ENCODE peak calls at places on chromosomes 6 and 20, in five cellular contexts. P is psoas muscle, L is adrenal gland, T is thoracic aorta, M is tibial nerve. Y is an unnamed sample.

GRCh38 chr6:111105578-111105977 is 18.3 kb downstream of the SLC16A10 start:
- DNase-seq in M (no peak), P (peak; percentile 93), L (peak; percentile 82), T (no peak), Y (peak; percentile 15)

GRCh38 chr20:62736407-62737071 is 27.9 kb downstream of the NTSR1 start:
- DNase-seq in L (no peak), T (no peak), M (no peak), P (no peak), Y (no peak)

GRCh38 chr6:29516108-29516507 is 28.4 kb upstream of the MAS1L start:
- DNase-seq in L (no peak), M (no peak), P (no peak), T (no peak), Y (no peak)

GRCh38 chr20:17660667-17661066 is 21.4 kb downstream of the RRBP1 start:
- DNase-seq in P (no peak), L (no peak), T (no peak), M (peak; percentile 9), Y (no peak)

GRCh38 chr20:20267685-20268429 is 100.0 kb upstream of the INSM1 start:
- DNase-seq in T (no peak), L (no peak), M (no peak), P (no peak), Y (no peak)

GRCh38 chr6:11833626-11834592 is 55.3 kb upstream of the ADTRP start:
- DNase-seq in P (no peak), T (no peak), L (no peak), M (no peak), Y (no peak)

GRCh38 chr20:37353285-37353849 is 7.4 kb downstream of the SRC start:
- DNase-seq in P (no peak), M (no peak), T (no peak), L (no peak), Y (no peak)

GRCh38 chr6:37906121-37906520 is 86.6 kb downstream of the ZFAND3 start:
- DNase-seq in P (no peak), M (no peak), L (no peak), T (no peak), Y (no peak)

GRCh38 chr20:43983904-43984361 is 69.3 kb downstream of the TOX2 start:
- DNase-seq in P (no peak), M (no peak), T (no peak), L (no peak), Y (no peak)

GRCh38 chr20:43982886-43983285 is 68.2 kb downstream of the TOX2 start:
- DNase-seq in T (no peak), M (no peak), P (no peak), L (no peak), Y (no peak)

GRCh38 chr20:43982016-43982415 is 67.4 kb downstream of the TOX2 start:
- DNase-seq in P (no peak), M (no peak), T (no peak), L (no peak), Y (no peak)

GRCh38 chr20:43984587-43984986 is 69.9 kb downstream of the TOX2 start:
- DNase-seq in P (no peak), T (no peak), M (no peak), L (no peak), Y (no peak)

GRCh38 chr20:43983359-43983758 is 68.7 kb downstream of the TOX2 start:
- DNase-seq in L (no peak), T (no peak), M (no peak), P (no peak), Y (no peak)
- TF ChIP-seq CTCF in L (no peak), T (peak; percentile 14), M (no peak), P (peak; percentile 9), Y (peak; percentile 76)

GRCh38 chr20:3068986-3069900 is 2.2 kb upstream of the OXT start:
- DNase-seq in L (no peak), T (no peak), M (no peak), P (no peak), Y (peak; percentile 46)
- TF ChIP-seq CTCF in L (no peak), T (no peak), M (no peak), P (peak; percentile 43), Y (no peak)

GRCh38 chr6:46490425-46491200 is 636 bp downstream of the RCAN2 start:
- DNase-seq in P (peak; percentile 65), L (peak; percentile 43), M (no peak), T (no peak), Y (no peak)

GRCh38 chr6:46491201-46491788 is at the start of gene RCAN2:
- DNase-seq in P (peak; percentile 84), T (peak; percentile 52), L (peak; percentile 49), M (peak; percentile 13), Y (no peak)

GRCh38 chr6:46486186-46486585 is 5.1 kb downstream of the RCAN2 start:
- DNase-seq in T (no peak), P (no peak), M (no peak), L (no peak), Y (no peak)

DNA sequence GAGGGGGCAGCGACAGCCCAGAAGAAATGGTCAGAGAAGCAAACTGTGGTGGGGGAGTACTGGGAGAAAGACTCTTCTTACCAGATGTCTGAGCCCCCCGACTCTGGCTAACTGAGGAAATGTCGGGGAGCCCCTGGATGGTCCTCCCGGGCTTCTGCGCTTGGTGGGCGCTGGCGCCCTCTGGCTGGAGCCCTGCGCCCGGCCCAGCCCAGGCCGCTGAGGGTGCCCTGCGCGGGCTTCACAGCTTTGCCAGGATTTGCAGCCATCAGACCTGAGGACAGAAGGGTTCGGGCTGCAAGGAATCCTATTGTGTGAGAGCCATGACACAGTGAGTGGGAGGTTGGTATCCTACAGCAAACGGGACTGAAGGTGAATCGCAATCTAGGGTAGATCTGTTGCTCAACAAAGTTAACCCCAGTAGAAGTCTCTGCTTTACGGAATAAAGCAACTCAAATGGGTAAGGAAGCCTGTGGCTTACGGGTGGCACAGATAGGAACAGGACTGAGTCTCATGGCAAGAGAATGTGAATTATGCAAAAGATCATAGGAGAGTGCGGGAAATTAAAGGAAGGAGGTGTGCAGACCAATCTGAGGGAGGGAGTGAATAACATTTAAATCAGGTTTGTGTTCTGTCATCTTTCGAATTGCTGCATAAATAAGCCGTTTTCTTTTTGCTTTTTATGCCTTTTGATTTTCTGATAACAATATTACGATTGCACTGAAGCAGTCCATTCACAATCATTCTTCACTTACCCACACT is 719 bp upstream of the RCAN2 start:
- DNase-seq in L (peak; percentile 44), T (no peak), M (peak; percentile 23), P (peak; percentile 68), Y (no peak)
- TF ChIP-seq CTCF in L (peak; percentile 43), T (peak; percentile 66), M (peak; percentile 77), P (peak; percentile 75), Y (peak; percentile 63)

GRCh38 chr20:23365390-23366165 is 3.6 kb downstream of the GZF1 start:
- DNase-seq in M (no peak), L (no peak), P (no peak), T (no peak), Y (no peak)
- TF ChIP-seq CTCF in M (no peak), L (no peak), P (no peak), T (no peak), Y (peak; percentile 32)

GRCh38 chr6:34585108-34585507 is 29.0 kb upstream of the SPDEF start:
- DNase-seq in L (no peak), M (no peak), T (no peak), P (no peak), Y (no peak)

GRCh38 chr6:34581561-34581920 is 25.4 kb upstream of the SPDEF start:
- DNase-seq in P (no peak), M (no peak), T (no peak), L (no peak), Y (no peak)

GRCh38 chr6:34583861-34584604 is 27.9 kb upstream of the SPDEF start:
- DNase-seq in M (no peak), T (no peak), L (no peak), P (no peak), Y (no peak)

GRCh38 chr6:34584694-34585093 is 28.6 kb upstream of the SPDEF start:
- DNase-seq in P (no peak), T (no peak), M (no peak), L (no peak), Y (no peak)

GRCh38 chr6:34583461-34583860 is 27.3 kb upstream of the SPDEF start:
- DNase-seq in P (no peak), M (no peak), L (no peak), T (no peak), Y (no peak)
- TF ChIP-seq CTCF in P (no peak), M (no peak), L (peak; percentile 19), T (no peak), Y (peak; percentile 71)

GRCh38 chr6:167090171-167090570 is 32.7 kb upstream of the CCR6 start:
- DNase-seq in L (no peak), T (no peak), M (no peak), P (no peak), Y (no peak)
- TF ChIP-seq CTCF in L (no peak), T (no peak), M (no peak), P (no peak), Y (no peak)

DNA sequence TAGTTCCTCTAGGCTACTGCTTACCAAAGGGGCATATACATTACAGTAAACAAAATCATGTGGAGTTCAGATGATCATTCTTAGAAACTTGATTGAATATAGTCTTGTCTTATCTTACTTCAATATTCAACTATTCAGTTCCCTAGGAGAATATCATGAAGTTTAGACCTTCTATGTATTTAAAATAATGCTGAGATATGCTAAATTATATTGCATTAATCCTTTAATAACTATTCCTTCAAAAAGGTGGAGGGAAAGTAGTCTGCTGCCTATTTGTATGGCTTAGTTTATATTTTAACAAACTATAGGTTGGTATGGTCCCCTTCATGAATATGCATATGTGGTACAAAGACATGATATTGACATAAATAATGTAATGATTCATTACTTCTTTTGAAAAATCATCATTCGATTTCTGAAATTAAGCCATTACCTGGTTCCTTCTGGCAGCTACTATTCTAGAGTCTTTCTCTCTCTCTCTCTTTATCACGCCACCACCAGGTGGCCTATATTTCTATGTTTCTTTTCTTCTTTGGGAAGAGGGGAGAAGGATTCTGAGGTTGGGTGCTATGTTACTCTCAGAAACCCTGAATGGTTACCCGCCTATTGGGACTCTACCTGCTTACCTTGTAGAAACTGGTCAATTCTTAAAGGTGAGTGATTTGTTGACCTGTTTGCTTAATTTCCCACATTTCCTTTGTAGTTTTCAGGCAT is 855.8 kb downstream of the HACE1 start:
- DNase-seq in T (no peak), L (no peak), M (no peak), P (no peak), Y (no peak)
- TF ChIP-seq CTCF in T (no peak), L (no peak), M (no peak), P (no peak), Y (no peak)

DNA sequence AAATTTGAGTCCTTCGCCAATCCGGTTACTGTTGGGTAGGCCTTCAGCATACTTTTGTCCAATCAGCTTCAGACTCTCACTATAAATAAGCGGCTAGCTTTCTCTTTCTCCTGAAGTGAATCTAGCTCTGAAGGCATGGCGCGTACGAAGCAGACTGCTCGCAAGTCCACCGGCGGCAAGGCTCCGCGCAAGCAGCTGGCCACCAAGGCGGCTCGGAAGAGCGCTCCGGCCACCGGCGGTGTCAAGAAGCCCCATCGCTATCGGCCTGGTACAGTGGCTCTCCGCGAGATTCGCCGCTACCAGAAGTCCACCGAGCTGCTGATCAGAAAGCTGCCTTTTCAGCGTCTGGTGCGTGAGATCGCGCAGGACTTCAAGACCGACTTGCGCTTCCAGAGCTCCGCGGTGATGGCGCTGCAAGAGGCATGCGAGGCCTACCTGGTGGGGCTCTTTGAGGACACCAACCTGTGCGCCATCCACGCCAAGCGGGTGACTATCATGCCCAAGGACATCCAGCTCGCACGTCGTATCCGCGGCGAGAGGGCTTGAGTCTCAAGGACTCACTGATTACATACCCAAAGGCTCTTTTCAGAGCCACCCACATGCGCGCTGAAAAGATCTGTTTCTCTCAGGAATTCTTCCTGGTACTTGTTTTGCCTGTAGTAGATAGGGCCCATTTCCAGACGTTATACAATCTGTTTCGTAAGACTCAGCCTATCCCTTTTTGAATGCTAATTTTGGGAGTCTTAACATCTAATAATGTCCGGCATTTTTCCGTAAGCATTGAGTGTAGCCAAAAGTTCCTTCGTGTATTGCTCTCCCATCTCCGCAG is 102.0 kb downstream of the OR2B2 start:
- DNase-seq in T (no peak), L (peak; percentile 83), M (no peak), P (peak; percentile 76), Y (peak; percentile 98)
- TF ChIP-seq CTCF in T (no peak), L (no peak), M (no peak), P (no peak), Y (peak; percentile 26)